ENCODE peak calls at places on chromosome 15, in five cellular contexts. V is stimulated activated CD8-positive, alpha-beta memory T cell treated with anti-CD3 and anti-CD28 coated beads, Interleukin-12 subunit alpha, Interleukin-12 subunit beta, amount 100 ng/mL, for 4 hours; M is mammary epithelial cell; K is HEK293T; E is mucosa of gallbladder. O is an unnamed sample.
A peak's percentile ranks its signal among the peaks of the same experiment; 100 is the strongest.

GRCh38 chr15:31262901-31263671 is 63.5 kb upstream of the KLF13 start:
- DNase-seq in V (no peak), M (peak; percentile 5), K (no peak), E (peak; percentile 42), O (peak; percentile 41)

GRCh38 chr15:43127752-43128151 is 5.6 kb upstream of the TMEM62 start:
- DNase-seq in V (no peak), M (no peak), K (no peak), E (peak; percentile 34), O (no peak)

GRCh38 chr15:80635953-80636352 is 59.2 kb upstream of the ABHD17C start:
- DNase-seq in V (no peak), M (no peak), K (no peak), E (peak; percentile 50), O (no peak)

GRCh38 chr15:51780636-51781035 is 29.2 kb downstream of the TMOD2 start:
- DNase-seq in V (no peak), M (peak; percentile 42), K (no peak), E (no peak), O (no peak)

GRCh38 chr15:27767918-27768640 is 331.0 kb downstream of the OCA2 start:
- DNase-seq in V (no peak), M (no peak), K (no peak), E (no peak), O (no peak)

GRCh38 chr15:66269326-66270090 is 16.0 kb upstream of the MEGF11 start:
- DNase-seq in V (no peak), M (peak; percentile 66), K (peak; percentile 68), E (peak; percentile 26), O (no peak)

GRCh38 chr15:57158589-57158988 is 217.7 kb upstream of the CGNL1 start:
- DNase-seq in V (no peak), M (peak; percentile 79), K (no peak), E (no peak), O (no peak)

GRCh38 chr15:68633181-68634121 is 54.7 kb downstream of the CORO2B start:
- DNase-seq in V (no peak), M (no peak), K (no peak), E (no peak), O (no peak)

GRCh38 chr15:25508369-25509002 is 69.7 kb upstream of the UBE3A start:
- DNase-seq in V (no peak), M (no peak), K (peak; percentile 8), E (no peak), O (no peak)

GRCh38 chr15:80856809-80857377 is 77.7 kb downstream of the CEMIP start:
- DNase-seq in V (no peak), M (no peak), K (no peak), E (peak; percentile 88), O (no peak)

O was measured in activated B cell treated with CpG ODN at 0.5 μM for 24 hours.